ENCODE peak calls at places on chromosomes 16 and 17, in eight cellular contexts. Y is stimulated activated CD4-positive, alpha-beta T cell treated with anti-CD3 and anti-CD28 coated beads, Interleukin-1b, Interleukin-23, amount 100 ng/mL, for 1 hour; L is heart left ventricle; W is NCI-H1694 treated with DMSO at 0.1 percent for 48 hours; I is uterus; T is brain microvascular endothelial cell; M is SK-N-DZ; N is NCI-H2171. K is an unnamed sample.

GRCh38 chr16:26981266-26981938 is 85.3 kb upstream of the C16orf82 start:
- DNase-seq in Y (no peak), L (no peak), W (no peak), I (no peak), T (peak; percentile 71), M (no peak), N (peak; percentile 88), K (no peak)

GRCh38 chr17:8623591-8623990 is 6.9 kb downstream of the MYH10 start:
- DNase-seq in Y (no peak), L (no peak), W (no peak), I (no peak), T (peak; percentile 54), M (no peak), N (no peak), K (no peak)

GRCh38 chr17:55576237-55576998 is 65.2 kb upstream of the SMIM36 start:
- DNase-seq in Y (no peak), L (no peak), W (no peak), I (peak; percentile 47), T (peak; percentile 90), M (no peak), N (no peak), K (no peak)

GRCh38 chr17:2266045-2266864 is 37.3 kb downstream of the SMG6 start:
- DNase-seq in Y (peak; percentile 44), L (no peak), W (no peak), I (no peak), T (no peak), M (no peak), N (no peak), K (no peak)

GRCh38 chr17:43556292-43556691 is 10.2 kb upstream of the ETV4 start:
- DNase-seq in Y (no peak), L (no peak), W (no peak), I (peak; percentile 28), T (no peak), M (no peak), N (no peak), K (no peak)

GRCh38 chr17:6657633-6658287 is 6.2 kb downstream of the C17orf100 start:
- DNase-seq in Y (no peak), L (no peak), W (no peak), I (no peak), T (no peak), M (no peak), N (no peak), K (no peak)

GRCh38 chr16:50359626-50360025 is 9.2 kb downstream of the BRD7 start:
- DNase-seq in Y (no peak), L (no peak), W (no peak), I (no peak), T (no peak), M (no peak), N (no peak), K (no peak)

GRCh38 chr16:73232555-73233422 is 184.9 kb upstream of the ZFHX3 start:
- DNase-seq in Y (no peak), L (peak; percentile 52), W (peak; percentile 23), I (peak; percentile 82), T (peak; percentile 96), M (peak; percentile 88), N (no peak), K (peak; percentile 57)

GRCh38 chr17:4635823-4636375 is 5.6 kb downstream of the ALOX15 start:
- DNase-seq in Y (no peak), L (no peak), W (no peak), I (no peak), T (no peak), M (no peak), N (no peak), K (no peak)

GRCh38 chr17:44200478-44201155 is 933 bp upstream of the ATXN7L3 start:
- DNase-seq in Y (no peak), L (no peak), W (no peak), I (no peak), T (no peak), M (peak; percentile 76), N (no peak), K (no peak)

GRCh38 chr16:28567292-28567691 is 13.6 kb downstream of the SGF29 start:
- DNase-seq in Y (no peak), L (no peak), W (no peak), I (no peak), T (no peak), M (no peak), N (no peak), K (no peak)

GRCh38 chr16:19094542-19095365 is 19.0 kb upstream of the ITPRIPL2 start:
- DNase-seq in Y (no peak), L (no peak), W (no peak), I (no peak), T (no peak), M (no peak), N (no peak), K (no peak)

GRCh38 chr16:322476-323143 is 29.9 kb downstream of the AXIN1 start:
- DNase-seq in Y (no peak), L (no peak), W (no peak), I (no peak), T (no peak), M (no peak), N (no peak), K (no peak)

GRCh38 chr17:72022328-72022727 is 98.5 kb upstream of the SOX9 start:
- DNase-seq in Y (no peak), L (no peak), W (no peak), I (no peak), T (no peak), M (no peak), N (no peak), K (no peak)

GRCh38 chr16:588639-588888 is 1.3 kb upstream of the RAB40C start:
- DNase-seq in Y (peak; percentile 48), L (no peak), W (peak; percentile 4), I (peak; percentile 42), T (peak; percentile 62), M (peak; percentile 50), N (no peak), K (no peak)

GRCh38 chr17:83182620-83183063 is 103.2 kb downstream of the METRNL start:
- DNase-seq in Y (no peak), L (peak; percentile 25), W (no peak), I (peak; percentile 13), T (no peak), M (no peak), N (no peak), K (no peak)

GRCh38 chr17:73360961-73361761 is 49.4 kb upstream of the CDC42EP4 start:
- DNase-seq in Y (no peak), L (no peak), W (no peak), I (no peak), T (no peak), M (peak; percentile 74), N (no peak), K (no peak)

GRCh38 chr16:73717266-73718057 is 579.2 kb upstream of the PSMD7 start:
- DNase-seq in Y (no peak), L (no peak), W (no peak), I (no peak), T (no peak), M (no peak), N (no peak), K (no peak)

K was measured in NCI-H1048.